ENCODE peak calls at places on chromosomes 7 and 10, in six cellular contexts. R is GM23248, L is SK-N-SH, S is neural progenitor cell, D is MM.1S, Q is HCT116. G is an unnamed sample.
A peak's percentile ranks its signal among the peaks of the same experiment; 100 is the strongest.

GRCh38 chr10:125607689-125608290 is 75.2 kb downstream of the TEX36 start:
- DNase-seq in D (no peak), Q (no peak), S (no peak), R (no peak), L (no peak), G (no peak)

GRCh38 chr7:44486693-44487092 is 3.8 kb downstream of the NUDCD3 start:
- DNase-seq in Q (no peak), R (peak; percentile 67), S (no peak), D (peak; percentile 27), L (no peak), G (no peak)

GRCh38 chr7:108308913-108309312 is 147.3 kb downstream of the NRCAM start:
- DNase-seq in D (no peak), L (no peak), Q (no peak), S (no peak), R (peak; percentile 76), G (no peak)

GRCh38 chr7:135684134-135684533 is 21.8 kb downstream of the STMP1 start:
- DNase-seq in R (peak; percentile 64), L (no peak), S (no peak), Q (no peak), D (no peak), G (no peak)

GRCh38 chr10:124697837-124698559 is 46.2 kb downstream of the FAM53B start:
- DNase-seq in Q (no peak), L (no peak), S (peak; percentile 29), D (no peak), R (peak; percentile 14), G (no peak)

GRCh38 chr10:91514684-91515253 is 104.6 kb downstream of the HECTD2 start:
- DNase-seq in S (no peak), Q (no peak), R (no peak), L (no peak), D (no peak), G (no peak)

GRCh38 chr7:101126651-101127459 is at the start of gene SERPINE1:
- DNase-seq in Q (peak; percentile 86), L (peak; percentile 83), S (peak; percentile 75), R (peak; percentile 100), D (peak; percentile 46), G (peak; percentile 62)

GRCh38 chr7:139451638-139452037 is 31.8 kb downstream of the KLRG2 start:
- DNase-seq in D (no peak), S (no peak), R (peak; percentile 47), Q (no peak), L (no peak), G (peak; percentile 9)

GRCh38 chr7:76294344-76295024 is 8.0 kb upstream of the HSPB1 start:
- DNase-seq in S (peak; percentile 35), R (peak; percentile 98), Q (peak; percentile 83), L (peak; percentile 92), D (peak; percentile 45), G (peak; percentile 92)

GRCh38 chr10:133151528-133151927 is 8.5 kb upstream of the KNDC1 start:
- DNase-seq in S (peak; percentile 79), L (no peak), D (no peak), Q (no peak), R (no peak), G (no peak)

GRCh38 chr10:5536486-5536885 is 11.7 kb downstream of the CALML3 start:
- DNase-seq in Q (no peak), D (no peak), L (no peak), S (no peak), R (no peak), G (no peak)

GRCh38 chr10:28263136-28263857 is 39.6 kb downstream of the MPP7 start:
- DNase-seq in Q (no peak), D (no peak), L (no peak), R (no peak), S (no peak), G (no peak)

GRCh38 chr7:45982132-45982531 is 61.1 kb upstream of the IGFBP3 start:
- DNase-seq in L (no peak), S (no peak), D (no peak), Q (no peak), R (no peak), G (no peak)

GRCh38 chr10:131391991-131392390 is 80.5 kb upstream of the TCERG1L start:
- DNase-seq in D (no peak), R (no peak), Q (no peak), S (no peak), L (no peak), G (no peak)

GRCh38 chr7:122425731-122426130 is 121.2 kb upstream of the FEZF1 start:
- DNase-seq in S (no peak), R (no peak), Q (no peak), L (no peak), D (no peak), G (no peak)

GRCh38 chr10:3538291-3538849 is 246.6 kb downstream of the KLF6 start:
- DNase-seq in R (peak; percentile 73), Q (no peak), L (no peak), S (no peak), D (no peak), G (peak; percentile 40)

GRCh38 chr7:158391141-158391540 is 196.5 kb downstream of the PTPRN2 start:
- DNase-seq in Q (no peak), R (no peak), S (no peak), D (no peak), L (no peak), G (no peak)

GRCh38 chr10:122375761-122376160 is 1.3 kb downstream of the PLEKHA1 start:
- DNase-seq in D (no peak), S (no peak), L (no peak), R (no peak), Q (no peak), G (no peak)

GRCh38 chr7:110650313-110650712 is 440.6 kb upstream of the LRRN3 start:
- DNase-seq in R (no peak), D (no peak), L (no peak), S (peak; percentile 10), Q (no peak), G (no peak)

GRCh38 chr7:115984105-115984504 is 46.5 kb downstream of the TFEC start:
- DNase-seq in R (peak; percentile 32), Q (no peak), L (no peak), S (no peak), D (no peak), G (no peak)

GRCh38 chr7:158645842-158646241 is 58.2 kb upstream of the PTPRN2 start:
- DNase-seq in R (no peak), L (no peak), Q (no peak), D (no peak), S (no peak), G (peak; percentile 7)

GRCh38 chr7:17947606-17948005 is 7.3 kb upstream of the SNX13 start:
- DNase-seq in D (no peak), L (no peak), Q (no peak), R (no peak), S (no peak), G (no peak)
- TF ChIP-seq EZH2phosphoT487 in D (no peak), L (no peak), Q (no peak), R (no peak), S (no peak), G (no peak)

GRCh38 chr7:114086906-114087651 is 168.3 kb upstream of the PPP1R3A start:
- DNase-seq in D (peak; percentile 73), R (peak; percentile 64), Q (no peak), L (peak; percentile 33), S (peak; percentile 41), G (no peak)

GRCh38 chr7:114085592-114086490 is 167.0 kb upstream of the PPP1R3A start:
- DNase-seq in Q (peak; percentile 64), L (peak; percentile 58), S (peak; percentile 76), R (peak; percentile 83), D (peak; percentile 97), G (peak; percentile 22)

GRCh38 chr7:114085313-114085591 is 166.4 kb upstream of the PPP1R3A start:
- DNase-seq in D (no peak), L (peak; percentile 26), Q (no peak), S (no peak), R (no peak), G (no peak)

GRCh38 chr7:114087674-114088539 is 169.1 kb upstream of the PPP1R3A start:
- DNase-seq in S (peak; percentile 42), Q (no peak), D (peak; percentile 39), L (peak; percentile 11), R (peak; percentile 16), G (no peak)

GRCh38 chr7:114086491-114086905 is 167.7 kb upstream of the PPP1R3A start:
- DNase-seq in S (peak; percentile 53), L (no peak), Q (no peak), R (peak; percentile 47), D (peak; percentile 69), G (no peak)
- H2AFZ ChIP-seq in S (no peak overlapping the region), L (no peak overlapping the region), Q (peak overlapping the region; percentile 92), R (peak overlapping the region; percentile 96), D (peak overlapping the region; percentile 95), G (peak overlapping the region; percentile 22)

DNA sequence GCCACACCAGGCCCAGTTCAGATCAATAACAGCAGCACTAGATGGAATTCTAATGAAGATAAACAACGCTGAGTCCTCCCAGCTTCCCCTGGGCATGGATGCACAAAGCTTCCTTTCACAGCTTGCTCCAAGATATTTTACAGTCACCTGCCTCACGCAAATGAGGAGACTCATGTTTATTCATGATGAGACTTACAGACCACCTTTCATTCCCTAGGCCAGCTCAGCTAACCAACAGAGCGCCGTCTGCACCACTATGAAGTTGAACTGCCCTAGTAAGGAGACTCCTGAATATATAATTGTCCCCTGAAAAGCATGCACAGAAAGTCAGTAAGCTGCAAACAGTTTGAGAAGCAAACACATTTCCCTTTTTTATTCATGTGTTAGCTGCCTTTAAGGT is 283.0 kb upstream of the AOAH start:
- DNase-seq in L (no peak), S (peak; percentile 19), R (no peak), D (no peak), Q (no peak), G (no peak)
- H3K9ac ChIP-seq in L (no peak overlapping the region), S (no peak overlapping the region), R (no peak overlapping the region), D (no peak overlapping the region), Q (no peak overlapping the region), G (no peak overlapping the region)

GRCh38 chr10:14205246-14205645 is 125.5 kb downstream of the FRMD4A start:
- DNase-seq in Q (no peak), D (no peak), S (no peak), R (no peak), L (no peak), G (no peak)

GRCh38 chr10:14195455-14195854 is 135.3 kb downstream of the FRMD4A start:
- DNase-seq in R (no peak), S (no peak), Q (no peak), L (no peak), D (no peak), G (no peak)

GRCh38 chr10:14196113-14196512 is 134.6 kb downstream of the FRMD4A start:
- DNase-seq in R (no peak), S (no peak), L (no peak), D (no peak), Q (no peak), G (no peak)

DNA sequence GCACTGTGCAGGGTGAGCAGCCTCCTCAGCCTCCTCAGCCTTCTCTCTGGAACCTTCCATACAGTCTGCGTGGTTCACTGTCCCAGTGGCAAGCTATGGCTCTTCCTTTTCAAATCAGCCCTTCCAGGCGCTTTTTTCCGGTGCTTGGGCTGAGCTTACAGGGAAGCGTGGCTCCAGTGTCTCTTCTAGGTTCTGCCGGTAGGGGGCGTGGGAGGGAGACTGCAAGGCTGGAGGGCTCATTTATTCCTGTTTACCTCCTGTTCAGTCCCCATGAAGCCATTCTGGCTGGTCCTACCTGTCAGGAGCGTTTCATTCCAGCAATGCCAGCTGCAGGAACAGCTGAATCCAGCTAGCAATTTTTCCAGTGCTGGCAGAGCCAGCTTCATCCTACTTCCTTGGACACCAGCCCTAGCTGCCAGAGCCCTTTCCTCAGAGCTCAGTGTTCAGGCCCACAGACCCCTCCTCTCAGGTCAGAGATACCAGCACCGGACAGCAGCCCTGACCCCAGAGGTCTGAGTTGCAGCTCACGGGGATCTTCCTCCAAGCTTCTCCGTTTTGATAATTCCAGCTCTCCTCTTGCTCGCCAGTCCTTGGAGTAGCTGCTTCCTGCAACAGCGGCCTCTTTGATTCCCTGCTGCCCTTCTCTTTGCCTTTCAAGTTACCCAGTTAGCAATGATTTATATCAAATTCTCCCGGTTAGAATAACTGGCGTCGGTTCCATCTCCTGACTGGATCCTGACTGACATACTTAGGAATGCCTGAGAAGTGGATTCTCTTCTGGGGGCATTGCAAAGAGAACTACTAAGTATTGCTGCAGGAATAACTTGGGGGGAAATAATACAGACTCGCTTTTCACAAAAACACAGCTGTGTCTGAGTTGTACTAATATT is 129.8 kb downstream of the FRMD4A start:
- DNase-seq in S (peak; percentile 55), R (no peak), D (no peak), Q (no peak), L (peak; percentile 26), G (no peak)
- TF ChIP-seq EZH2phosphoT487 in S (no peak), R (no peak), D (no peak), Q (no peak), L (no peak), G (no peak)